ENCODE peak calls at places on chromosomes 1 and 21, in four cellular contexts. W is GM12878, Z is K562, D is HepG2. Y is an unnamed sample.

GRCh38 chr1:20689645-20690056 is 28.2 kb downstream of the KIF17 start:
- DNase-seq in W (no peak), Z (no peak), D (peak; percentile 55), Y (no peak)

GRCh38 chr1:172430128-172430454 is 9.6 kb downstream of the C1orf105 start:
- DNase-seq in W (no peak), Z (no peak), D (no peak), Y (no peak)

GRCh38 chr1:117009132-117009531 is 7.6 kb downstream of the CD101 start:
- DNase-seq in W (no peak), Z (no peak), D (no peak), Y (no peak)

GRCh38 chr1:182048562-182048961 is 12.9 kb downstream of the ZNF648 start:
- DNase-seq in W (no peak), Z (no peak), D (no peak), Y (no peak)

GRCh38 chr1:21089711-21090110 is 87.0 kb downstream of the EIF4G3 start:
- DNase-seq in W (no peak), Z (no peak), D (no peak), Y (no peak)

GRCh38 chr1:184621262-184621661 is 133.4 kb downstream of the EDEM3 start:
- DNase-seq in W (no peak), Z (no peak), D (no peak), Y (no peak)

GRCh38 chr1:189349600-189349999 is 1128.1 kb downstream of the BRINP3 start:
- DNase-seq in W (no peak), Z (no peak), D (no peak), Y (no peak)

GRCh38 chr1:91851130-91852010 is 34.6 kb downstream of the TGFBR3 start:
- DNase-seq in W (no peak), Z (peak; percentile 13), D (no peak), Y (no peak)

GRCh38 chr1:172383541-172383940 is 36.9 kb upstream of the C1orf105 start:
- DNase-seq in W (no peak), Z (no peak), D (no peak), Y (peak; percentile 16)

GRCh38 chr1:82121421-82121820 is 320.7 kb downstream of the ADGRL2 start:
- DNase-seq in W (no peak), Z (no peak), D (no peak), Y (no peak)

GRCh38 chr21:45248893-45249381 is 38.8 kb downstream of the POFUT2 start:
- DNase-seq in W (no peak), Z (no peak), D (no peak), Y (peak; percentile 42)

GRCh38 chr1:56799605-56800398 is 19.4 kb downstream of the FYB2 start:
- DNase-seq in W (no peak), Z (no peak), D (no peak), Y (no peak)

GRCh38 chr1:35769188-35769758 is 505 bp downstream of the CLSPN start:
- DNase-seq in W (peak; percentile 58), Z (peak; percentile 96), D (peak; percentile 86), Y (peak; percentile 98)

GRCh38 chr1:243268284-243268653 is 12.4 kb downstream of the SDCCAG8 start:
- DNase-seq in W (no peak), Z (no peak), D (no peak), Y (no peak)

GRCh38 chr1:30870035-30870434 is 38.5 kb downstream of the SDC3 start:
- DNase-seq in W (no peak), Z (no peak), D (no peak), Y (no peak)

GRCh38 chr1:15326691-15327530 is 79.9 kb downstream of the FHAD1 start:
- DNase-seq in W (no peak), Z (no peak), D (no peak), Y (no peak)

GRCh38 chr1:212021563-212021962 is 13.8 kb downstream of the INTS7 start:
- DNase-seq in W (no peak), Z (no peak), D (no peak), Y (peak; percentile 9)

GRCh38 chr1:215539803-215540575 is 27.1 kb upstream of the KCTD3 start:
- DNase-seq in W (no peak), Z (no peak), D (no peak), Y (no peak)

GRCh38 chr1:172477741-172478140 is 33.9 kb upstream of the PIGC start:
- DNase-seq in W (no peak), Z (no peak), D (no peak), Y (no peak)

GRCh38 chr1:39902121-39902807 is 547 bp upstream of the MYCL start:
- DNase-seq in W (no peak), Z (peak; percentile 85), D (peak; percentile 24), Y (peak; percentile 94)

GRCh38 chr1:215583185-215583692 is 16.1 kb downstream of the KCTD3 start:
- DNase-seq in W (no peak), Z (no peak), D (no peak), Y (peak; percentile 77)

GRCh38 chr1:8816831-8817412 is 518 bp downstream of the RERE start:
- DNase-seq in W (peak; percentile 34), Z (peak; percentile 51), D (no peak), Y (peak; percentile 54)

GRCh38 chr1:19685994-19686393 is 21.3 kb downstream of the HTR6 start:
- DNase-seq in W (no peak), Z (no peak), D (no peak), Y (no peak)

GRCh38 chr1:155284476-155284875 is 7.2 kb downstream of the HCN3 start:
- DNase-seq in W (no peak), Z (no peak), D (no peak), Y (no peak)

GRCh38 chr1:70961374-70961773 is 86.2 kb downstream of the PTGER3 start:
- DNase-seq in W (no peak), Z (no peak), D (no peak), Y (no peak)

GRCh38 chr1:76944942-76945341 is 77.7 kb downstream of the ST6GALNAC5 start:
- DNase-seq in W (no peak), Z (no peak), D (no peak), Y (no peak)

GRCh38 chr21:36859744-36860501 is 106.5 kb downstream of the HLCS start:
- DNase-seq in W (no peak), Z (peak; percentile 96), D (peak; percentile 81), Y (peak; percentile 79)

GRCh38 chr1:217524787-217525520 is 105.9 kb downstream of the GPATCH2 start:
- DNase-seq in W (no peak), Z (no peak), D (no peak), Y (no peak)

GRCh38 chr1:109488201-109488600 is 4.5 kb downstream of the ATXN7L2 start:
- DNase-seq in W (no peak), Z (peak; percentile 46), D (no peak), Y (peak; percentile 58)

GRCh38 chr1:94230920-94231319 is 6.5 kb downstream of the ARHGAP29 start:
- DNase-seq in W (no peak), Z (no peak), D (no peak), Y (no peak)

GRCh38 chr1:31336687-31337467 is 36.0 kb downstream of the FABP3 start:
- DNase-seq in W (no peak), Z (no peak), D (no peak), Y (no peak)

GRCh38 chr1:212152308-212152693 is 116.8 kb downstream of the DTL start:
- DNase-seq in W (no peak), Z (peak; percentile 90), D (no peak), Y (no peak)

GRCh38 chr21:44267655-44268142 is 6.0 kb upstream of the DNMT3L start:
- DNase-seq in W (peak; percentile 5), Z (peak; percentile 81), D (peak; percentile 35), Y (peak; percentile 68)

GRCh38 chr1:184563308-184563707 is 176.5 kb downstream of the C1orf21 start:
- DNase-seq in W (no peak), Z (no peak), D (no peak), Y (no peak)

GRCh38 chr1:194045416-194045815 is 859.0 kb upstream of the B3GALT2 start:
- DNase-seq in W (no peak), Z (no peak), D (no peak), Y (no peak)

GRCh38 chr1:58583496-58583895 is 6.4 kb upstream of the TACSTD2 start:
- DNase-seq in W (no peak), Z (no peak), D (no peak), Y (no peak)

GRCh38 chr1:40634901-40635655 is 30.4 kb downstream of the RIMS3 start:
- DNase-seq in W (no peak), Z (no peak), D (no peak), Y (no peak)

GRCh38 chr1:232166942-232167341 is 463.0 kb downstream of the SIPA1L2 start:
- DNase-seq in W (no peak), Z (no peak), D (no peak), Y (peak; percentile 82)

GRCh38 chr1:11114966-11115365 is 15.3 kb upstream of the EXOSC10 start:
- DNase-seq in W (no peak), Z (no peak), D (no peak), Y (no peak)

DNA sequence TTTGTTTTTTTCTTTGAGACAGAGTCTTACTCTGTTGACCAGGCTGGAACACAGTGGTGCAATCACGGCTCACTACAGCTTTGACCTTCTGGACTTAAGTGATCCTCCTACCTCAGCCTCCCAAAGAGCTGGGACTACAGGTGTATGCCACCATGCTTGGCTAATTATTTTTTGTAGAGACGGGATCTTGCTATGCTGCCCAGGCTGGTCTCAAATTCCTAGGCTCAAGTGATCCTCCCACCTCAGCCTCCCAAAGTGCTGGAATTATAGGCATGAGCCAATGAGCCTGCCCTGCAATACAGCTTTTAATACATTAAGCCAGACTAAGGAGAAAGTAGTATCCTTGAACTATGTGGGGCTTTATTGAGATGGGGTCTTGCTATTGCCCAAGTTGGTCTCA is 16.6 kb upstream of the EXOSC10 start:
- DNase-seq in W (no peak), Z (no peak), D (no peak), Y (no peak)
- TF ChIP-seq JUNB in W (no peak), Z (no peak), D (no peak), Y (no peak)

GRCh38 chr1:204507317-204508105 is 8.7 kb upstream of the MDM4 start:
- DNase-seq in W (no peak), Z (peak; percentile 47), D (peak; percentile 64), Y (peak; percentile 94)

GRCh38 chr1:204506091-204506968 is 9.9 kb upstream of the MDM4 start:
- DNase-seq in W (peak; percentile 88), Z (peak; percentile 76), D (peak; percentile 91), Y (peak; percentile 90)

GRCh38 chr1:204506969-204507316 is 9.3 kb upstream of the MDM4 start:
- DNase-seq in W (peak; percentile 97), Z (peak; percentile 69), D (peak; percentile 85), Y (peak; percentile 90)

GRCh38 chr1:204511366-204511765 is 4.8 kb upstream of the MDM4 start:
- DNase-seq in W (no peak), Z (no peak), D (no peak), Y (no peak)

DNA sequence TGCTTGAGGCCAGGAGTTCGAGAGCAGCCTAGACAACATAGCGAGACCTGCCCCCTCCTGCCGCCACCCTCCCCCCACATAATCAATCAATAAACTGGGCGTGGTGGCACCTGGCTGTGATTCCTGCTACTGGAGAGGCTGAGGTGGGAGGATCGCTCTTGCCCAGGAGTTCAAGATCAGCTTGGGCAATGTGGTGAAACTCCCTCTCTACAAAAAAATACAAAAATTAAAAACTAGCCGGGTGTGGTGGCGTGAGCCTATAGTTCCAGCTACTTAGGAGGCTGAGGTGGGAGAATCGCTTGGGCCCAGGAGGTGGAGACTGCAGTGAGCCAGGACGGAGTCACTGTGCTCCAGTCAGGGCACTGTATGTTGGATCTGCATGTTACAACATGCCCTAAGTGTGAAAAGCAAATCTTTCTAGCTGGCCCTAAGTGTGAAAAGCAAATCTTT is 7.0 kb upstream of the MDM4 start:
- DNase-seq in W (no peak), Z (no peak), D (peak; percentile 38), Y (no peak)
- H2AFZ ChIP-seq in W (no peak overlapping the region), Z (peak overlapping the region; percentile 0), D (peak overlapping the region; percentile 17), Y (no peak overlapping the region)

GRCh38 chr1:192826791-192827477 is 18.1 kb downstream of the RGS2 start:
- DNase-seq in W (no peak), Z (no peak), D (no peak), Y (no peak)
- H3K4me2 ChIP-seq in W (no peak overlapping the region), Z (no peak overlapping the region), D (no peak overlapping the region), Y (no peak overlapping the region)

GRCh38 chr1:163263818-163264217 is 57.9 kb upstream of the NUF2 start:
- DNase-seq in W (no peak), Z (no peak), D (no peak), Y (no peak)
- TF ChIP-seq JUNB in W (no peak), Z (no peak), D (no peak), Y (no peak)

Y was measured in GM23338.